ENCODE peak calls at places on chromosome 17, in five cellular contexts. One of them, this sample, is unnamed.

GRCh38 chr17:935485-935884 is 44.1 kb downstream of the NXN start:
- DNase-seq in sigmoid colon: no peak
- DNase-seq in A673: no peak
- DNase-seq in thoracic aorta: no peak
- DNase-seq in astrocyte: no peak
- DNase-seq in this sample: no peak

GRCh38 chr17:39205112-39205526 is 5.0 kb downstream of the RPL19 start:
- DNase-seq in sigmoid colon: no peak
- DNase-seq in A673: no peak
- DNase-seq in thoracic aorta: no peak
- DNase-seq in astrocyte: no peak
- DNase-seq in this sample: no peak

GRCh38 chr17:63843387-63844292 is 1.2 kb upstream of the SMARCD2 start:
- DNase-seq in sigmoid colon: peak
- DNase-seq in A673: no peak
- DNase-seq in thoracic aorta: no peak
- DNase-seq in astrocyte: peak
- DNase-seq in this sample: no peak

GRCh38 chr17:17692353-17693252 is 11.3 kb downstream of the RAI1 start:
- DNase-seq in sigmoid colon: no peak
- DNase-seq in A673: peak
- DNase-seq in thoracic aorta: no peak
- DNase-seq in astrocyte: no peak
- DNase-seq in this sample: no peak

GRCh38 chr17:731943-732787 is at the start of gene TLCD3A:
- DNase-seq in sigmoid colon: peak
- DNase-seq in A673: peak
- DNase-seq in thoracic aorta: no peak
- DNase-seq in astrocyte: no peak
- DNase-seq in this sample: peak

GRCh38 chr17:77312786-77313599 is 172.2 kb downstream of the SEC14L1 start:
- DNase-seq in sigmoid colon: peak
- DNase-seq in A673: no peak
- DNase-seq in thoracic aorta: peak
- DNase-seq in astrocyte: peak
- DNase-seq in this sample: no peak

GRCh38 chr17:79042421-79043190 is 18.6 kb downstream of the C1QTNF1 start:
- DNase-seq in sigmoid colon: peak
- DNase-seq in A673: peak
- DNase-seq in thoracic aorta: no peak
- DNase-seq in astrocyte: no peak
- DNase-seq in this sample: peak

GRCh38 chr17:51873302-51873701 is 285.2 kb downstream of the CA10 start:
- DNase-seq in sigmoid colon: no peak
- DNase-seq in A673: no peak
- DNase-seq in thoracic aorta: no peak
- DNase-seq in astrocyte: no peak
- DNase-seq in this sample: no peak

GRCh38 chr17:50772251-50772650 is 4.9 kb upstream of the ANKRD40CL start:
- DNase-seq in sigmoid colon: peak
- DNase-seq in A673: no peak
- DNase-seq in thoracic aorta: no peak
- DNase-seq in astrocyte: no peak
- DNase-seq in this sample: no peak

GRCh38 chr17:32692179-32692578 is 184.7 kb downstream of the MYO1D start:
- DNase-seq in sigmoid colon: no peak
- DNase-seq in A673: no peak
- DNase-seq in thoracic aorta: no peak
- DNase-seq in astrocyte: no peak
- DNase-seq in this sample: no peak

GRCh38 chr17:5585814-5586558 is 1.7 kb upstream of the NLRP1 start:
- DNase-seq in sigmoid colon: no peak
- DNase-seq in A673: no peak
- DNase-seq in thoracic aorta: no peak
- DNase-seq in astrocyte: peak
- DNase-seq in this sample: no peak
- H3K27ac ChIP-seq in sigmoid colon: no peak
- H3K27ac ChIP-seq in A673: no peak
- H3K27ac ChIP-seq in thoracic aorta: peak
- H3K27ac ChIP-seq in astrocyte: no peak
- H3K27ac ChIP-seq in this sample: peak

DNA sequence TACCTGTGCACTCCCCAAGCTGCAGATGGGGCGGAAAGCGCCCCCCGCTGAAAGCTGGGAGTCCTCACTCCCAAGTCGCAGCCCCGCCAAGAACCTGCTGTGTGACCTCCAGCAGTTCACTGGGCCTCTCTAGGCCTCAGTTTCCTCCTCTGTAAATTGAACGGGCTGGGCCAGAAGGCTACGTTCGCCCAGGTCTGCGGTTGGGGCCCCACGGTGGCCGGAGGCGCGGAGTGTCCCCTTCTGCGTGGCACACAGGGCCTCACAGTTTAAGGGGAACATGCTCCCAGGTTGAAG is 628 bp downstream of the GALK1 start:
- DNase-seq in sigmoid colon: no peak
- DNase-seq in A673: no peak
- DNase-seq in thoracic aorta: no peak
- DNase-seq in astrocyte: no peak
- DNase-seq in this sample: no peak
- H3K27ac ChIP-seq in sigmoid colon: peak
- H3K27ac ChIP-seq in A673: peak
- H3K27ac ChIP-seq in thoracic aorta: peak
- H3K27ac ChIP-seq in astrocyte: no peak
- H3K27ac ChIP-seq in this sample: peak

DNA sequence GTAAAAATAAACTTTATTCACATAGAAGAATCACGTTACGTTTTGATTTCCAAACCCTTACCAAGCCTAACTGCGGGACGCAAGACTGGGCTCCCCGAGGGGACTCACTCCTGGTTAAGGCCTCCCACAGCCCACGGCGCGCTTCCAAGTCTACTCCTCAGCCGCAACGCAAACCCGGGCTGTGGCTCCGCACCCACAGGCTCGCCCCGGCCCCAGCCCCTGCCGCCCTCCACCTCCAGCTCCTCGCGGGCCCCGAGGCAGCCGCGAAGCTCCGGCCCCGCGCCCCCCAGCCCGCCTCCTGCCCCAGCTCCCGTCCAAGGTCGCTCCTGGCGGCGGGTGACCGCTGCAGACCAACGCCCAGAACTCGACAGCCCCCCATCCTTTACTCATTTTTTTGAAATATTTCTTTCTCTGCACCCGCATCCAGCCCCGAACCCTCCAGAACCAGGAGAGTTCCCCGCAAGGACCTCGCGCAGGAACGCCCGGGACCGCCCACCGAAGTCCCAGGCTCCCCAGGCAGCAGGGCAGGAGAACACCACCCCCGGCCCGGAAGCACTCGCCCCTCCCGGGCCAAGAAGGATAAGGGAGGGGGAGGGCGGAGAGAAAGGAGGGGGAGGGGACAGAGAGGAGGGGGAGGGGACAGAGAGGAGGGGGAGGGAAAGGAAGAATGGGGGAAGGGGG is 918 bp downstream of the USP22 start:
- DNase-seq in sigmoid colon: peak
- DNase-seq in A673: peak
- DNase-seq in thoracic aorta: peak
- DNase-seq in astrocyte: peak
- DNase-seq in this sample: peak
- H3K27ac ChIP-seq in sigmoid colon: peak
- H3K27ac ChIP-seq in A673: peak
- H3K27ac ChIP-seq in thoracic aorta: peak
- H3K27ac ChIP-seq in astrocyte: peak
- H3K27ac ChIP-seq in this sample: peak

DNA sequence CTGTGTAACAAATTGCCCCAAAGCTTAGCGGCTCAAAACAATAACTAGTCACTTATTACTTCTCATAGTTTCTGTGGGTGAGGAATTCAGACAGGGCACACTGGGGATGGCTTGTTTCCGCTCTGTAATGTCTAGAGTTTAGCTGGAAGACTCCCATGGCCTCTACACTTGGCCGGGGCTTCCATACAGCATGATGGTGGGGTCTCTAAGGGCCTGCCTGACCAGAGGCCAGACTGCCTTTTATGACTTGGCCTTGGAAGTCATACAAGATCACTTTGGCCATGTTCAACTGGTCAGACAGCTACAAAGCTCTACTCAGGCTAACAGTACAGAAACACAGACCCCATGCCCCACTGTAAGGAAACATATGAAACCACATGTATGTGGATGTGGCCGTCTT is 8.2 kb downstream of the GLP2R start:
- DNase-seq in sigmoid colon: no peak
- DNase-seq in A673: no peak
- DNase-seq in thoracic aorta: no peak
- DNase-seq in astrocyte: no peak
- DNase-seq in this sample: no peak
- H3K27ac ChIP-seq in sigmoid colon: no peak
- H3K27ac ChIP-seq in A673: no peak
- H3K27ac ChIP-seq in thoracic aorta: no peak
- H3K27ac ChIP-seq in astrocyte: no peak
- H3K27ac ChIP-seq in this sample: no peak

DNA sequence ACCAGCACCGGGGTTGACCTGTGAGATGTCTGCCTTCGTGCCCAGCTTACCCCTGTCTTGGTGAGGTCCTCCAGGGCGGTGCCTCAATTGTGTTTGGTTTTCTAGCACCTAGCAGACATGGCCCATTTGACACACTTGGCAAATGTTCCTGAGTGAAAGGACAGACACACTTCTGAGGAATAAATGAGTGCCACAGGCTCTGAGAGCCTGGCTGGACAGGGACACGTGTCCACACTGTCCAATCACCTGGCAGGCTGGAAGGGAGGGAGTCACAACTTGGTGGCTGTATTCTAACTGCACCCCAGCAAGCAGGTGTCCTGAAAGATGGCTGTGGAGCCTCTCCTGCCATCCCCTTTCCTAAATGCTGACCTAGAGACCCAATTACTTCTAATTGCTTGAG is 7.4 kb downstream of the MAP3K14 start:
- DNase-seq in sigmoid colon: no peak
- DNase-seq in A673: no peak
- DNase-seq in thoracic aorta: no peak
- DNase-seq in astrocyte: no peak
- DNase-seq in this sample: no peak
- H3K27ac ChIP-seq in sigmoid colon: peak
- H3K27ac ChIP-seq in A673: no peak
- H3K27ac ChIP-seq in thoracic aorta: no peak
- H3K27ac ChIP-seq in astrocyte: no peak
- H3K27ac ChIP-seq in this sample: no peak

GRCh38 chr17:68578236-68578635 is 22.9 kb downstream of the FAM20A start:
- DNase-seq in sigmoid colon: no peak
- DNase-seq in A673: no peak
- DNase-seq in thoracic aorta: no peak
- DNase-seq in astrocyte: peak
- DNase-seq in this sample: no peak

GRCh38 chr17:68576811-68577551 is 24.2 kb downstream of the FAM20A start:
- DNase-seq in sigmoid colon: peak
- DNase-seq in A673: no peak
- DNase-seq in thoracic aorta: no peak
- DNase-seq in astrocyte: no peak
- DNase-seq in this sample: no peak

GRCh38 chr17:68579194-68579900 is 21.8 kb downstream of the FAM20A start:
- DNase-seq in sigmoid colon: no peak
- DNase-seq in A673: no peak
- DNase-seq in thoracic aorta: no peak
- DNase-seq in astrocyte: no peak
- DNase-seq in this sample: no peak

GRCh38 chr17:68581863-68582645 is 19.1 kb downstream of the FAM20A start:
- DNase-seq in sigmoid colon: no peak
- DNase-seq in A673: no peak
- DNase-seq in thoracic aorta: no peak
- DNase-seq in astrocyte: no peak
- DNase-seq in this sample: no peak

GRCh38 chr17:68580236-68580903 is 20.8 kb downstream of the FAM20A start:
- DNase-seq in sigmoid colon: no peak
- DNase-seq in A673: no peak
- DNase-seq in thoracic aorta: no peak
- DNase-seq in astrocyte: peak
- DNase-seq in this sample: no peak
- H3K27ac ChIP-seq in sigmoid colon: peak
- H3K27ac ChIP-seq in A673: no peak
- H3K27ac ChIP-seq in thoracic aorta: peak
- H3K27ac ChIP-seq in astrocyte: no peak
- H3K27ac ChIP-seq in this sample: no peak

DNA sequence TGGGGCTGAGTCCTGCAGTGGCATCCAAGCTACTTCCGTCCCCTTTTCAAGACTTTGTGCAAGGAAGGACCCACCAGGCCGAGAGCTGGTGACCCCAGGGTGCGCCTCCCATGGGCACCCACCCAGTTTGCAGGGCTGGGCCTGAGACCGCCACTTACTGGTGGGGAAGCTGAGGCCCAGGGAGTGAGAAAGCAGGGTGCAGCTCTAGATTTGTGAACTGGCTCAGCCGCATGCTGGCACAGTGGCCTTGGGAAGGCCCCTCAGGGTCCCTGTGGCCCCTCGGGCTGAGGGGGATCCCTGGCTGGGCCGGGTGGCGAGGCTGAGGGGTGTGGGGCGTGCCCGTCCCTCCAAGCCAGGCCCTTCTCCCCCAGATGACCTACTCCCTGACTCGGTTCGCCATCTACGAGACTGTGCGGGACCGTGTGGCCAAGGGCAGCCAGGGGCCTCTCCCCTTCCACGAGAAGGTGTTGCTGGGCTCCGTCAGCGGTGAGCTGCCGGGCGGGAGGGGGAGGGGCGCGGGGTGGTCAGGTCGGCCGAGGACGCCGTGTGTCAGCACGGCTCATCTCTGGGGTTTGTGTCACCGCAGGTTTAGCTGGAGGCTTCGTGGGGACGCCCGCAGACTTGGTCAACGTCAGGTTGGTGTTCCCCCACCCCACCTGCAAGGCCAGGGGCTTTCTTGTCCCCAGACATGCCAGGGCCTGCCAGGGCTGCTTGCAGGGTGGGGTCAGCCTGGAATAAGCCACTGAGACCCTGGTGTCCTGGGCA is 3.2 kb downstream of the SLC25A10 start:
- DNase-seq in sigmoid colon: peak
- DNase-seq in A673: no peak
- DNase-seq in thoracic aorta: no peak
- DNase-seq in astrocyte: no peak
- DNase-seq in this sample: no peak
- H3K27ac ChIP-seq in sigmoid colon: no peak
- H3K27ac ChIP-seq in A673: no peak
- H3K27ac ChIP-seq in thoracic aorta: no peak
- H3K27ac ChIP-seq in astrocyte: no peak
- H3K27ac ChIP-seq in this sample: no peak

DNA sequence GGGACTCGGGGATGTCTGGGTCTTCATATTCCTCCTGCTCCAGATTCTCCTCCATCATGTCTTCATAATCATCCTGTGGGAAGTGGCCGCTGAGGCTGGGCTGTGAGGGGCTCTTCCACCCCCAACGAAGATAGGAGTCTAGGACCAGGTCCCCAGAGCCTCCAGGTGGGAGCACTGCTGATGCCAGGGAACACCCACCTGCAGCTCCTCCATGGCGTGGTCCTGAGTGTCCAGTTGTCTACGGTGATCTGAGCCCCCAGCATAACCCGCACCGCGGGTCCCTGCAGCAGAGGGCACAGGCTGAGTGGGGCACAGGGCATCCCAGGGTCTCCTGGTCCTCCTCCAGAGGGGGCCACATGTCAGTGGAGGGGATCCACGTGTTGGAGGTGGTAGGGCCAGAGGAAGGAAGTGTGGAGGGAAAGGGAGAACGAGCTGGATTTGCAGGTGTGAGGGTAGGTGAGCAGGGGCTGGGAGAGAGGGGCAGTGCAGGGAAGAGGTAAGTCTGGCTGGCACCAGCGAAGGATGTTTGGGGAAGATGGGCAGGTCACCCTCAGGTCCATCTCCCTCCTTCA is 5.2 kb downstream of the SLC4A1 start:
- DNase-seq in sigmoid colon: no peak
- DNase-seq in A673: no peak
- DNase-seq in thoracic aorta: no peak
- DNase-seq in astrocyte: no peak
- DNase-seq in this sample: no peak
- H3K27ac ChIP-seq in sigmoid colon: no peak
- H3K27ac ChIP-seq in A673: no peak
- H3K27ac ChIP-seq in thoracic aorta: no peak
- H3K27ac ChIP-seq in astrocyte: no peak
- H3K27ac ChIP-seq in this sample: no peak

This sample was measured in CD8-positive, alpha-beta memory T cell.